ENCODE peak calls at places on chromosomes 6 and 20, in seven cellular contexts. B, X, S, C, R, Z and I are unnamed samples.

GRCh38 chr20:44204156-44204831 is 6.3 kb downstream of the OSER1 start:
- DNase-seq in S (no peak), Z (peak; percentile 89), C (no peak), B (no peak), X (no peak), R (no peak), I (no peak)

GRCh38 chr6:121498481-121499276 is 63.2 kb downstream of the GJA1 start:
- DNase-seq in R (no peak), X (peak; percentile 44), S (no peak), Z (peak; percentile 10), B (no peak), C (no peak), I (no peak)

GRCh38 chr6:103000686-103001085 is 1607.2 kb downstream of the GRIK2 start:
- DNase-seq in X (no peak), R (no peak), S (no peak), Z (no peak), B (no peak), C (no peak), I (no peak)

GRCh38 chr6:29676981-29677601 is 3.9 kb downstream of the ZFP57 start:
- DNase-seq in C (no peak), S (no peak), B (no peak), X (no peak), Z (no peak), R (no peak), I (no peak)

GRCh38 chr20:22623211-22623610 is 38.8 kb upstream of the FOXA2 start:
- DNase-seq in X (no peak), S (no peak), C (no peak), Z (no peak), B (no peak), R (peak; percentile 35), I (no peak)

GRCh38 chr6:3396503-3397180 is 60.2 kb downstream of the SLC22A23 start:
- DNase-seq in R (no peak), X (no peak), S (no peak), B (no peak), C (no peak), Z (no peak), I (no peak)

GRCh38 chr6:93337772-93338394 is 81.5 kb downstream of the EPHA7 start:
- DNase-seq in Z (no peak), S (no peak), C (no peak), B (no peak), X (no peak), R (no peak), I (no peak)

GRCh38 chr20:1330075-1330830 is 1.3 kb upstream of the SDCBP2 start:
- DNase-seq in Z (peak; percentile 24), S (peak; percentile 30), B (peak; percentile 87), R (no peak), C (no peak), X (peak; percentile 49), I (peak; percentile 86)

GRCh38 chr6:5260111-5260620 is 584 bp downstream of the LYRM4 start:
- DNase-seq in C (peak; percentile 58), R (peak; percentile 50), S (peak; percentile 80), B (peak; percentile 72), X (peak; percentile 39), Z (peak; percentile 86), I (peak; percentile 89)

GRCh38 chr6:160102956-160103824 is 18.4 kb upstream of the SLC22A1 start:
- DNase-seq in Z (no peak), S (no peak), R (peak; percentile 8), X (no peak), C (peak; percentile 17), B (peak; percentile 31), I (no peak)

GRCh38 chr20:7399575-7399974 is 540.7 kb downstream of the HAO1 start:
- DNase-seq in C (no peak), Z (no peak), R (no peak), B (no peak), X (no peak), S (no peak), I (no peak)

GRCh38 chr6:124947821-124948451 is 14.3 kb upstream of the RNF217 start:
- DNase-seq in Z (no peak), C (no peak), X (no peak), B (no peak), S (no peak), R (no peak), I (no peak)

GRCh38 chr6:111830003-111830402 is 43.2 kb downstream of the FYN start:
- DNase-seq in Z (no peak), C (no peak), S (no peak), R (no peak), B (no peak), X (no peak), I (no peak)

GRCh38 chr6:35202066-35202546 is 11.7 kb upstream of the SCUBE3 start:
- DNase-seq in Z (no peak), X (no peak), R (peak; percentile 25), S (no peak), B (no peak), C (no peak), I (no peak)

GRCh38 chr20:34004227-34004626 is 10.5 kb downstream of the RALY start:
- DNase-seq in B (no peak), Z (no peak), S (no peak), X (no peak), R (no peak), C (no peak), I (no peak)

GRCh38 chr6:80625405-80625804 is 518.9 kb downstream of the BCKDHB start:
- DNase-seq in S (no peak), X (no peak), B (no peak), C (no peak), R (no peak), Z (no peak), I (no peak)

GRCh38 chr6:14983599-14984296 is 262.1 kb upstream of the JARID2 start:
- DNase-seq in S (no peak), R (no peak), B (no peak), X (no peak), Z (no peak), C (no peak), I (no peak)

GRCh38 chr20:51860015-51860882 is 57.9 kb upstream of the SALL4 start:
- DNase-seq in S (no peak), Z (peak; percentile 81), X (no peak), R (no peak), C (no peak), B (peak; percentile 64), I (no peak)

GRCh38 chr6:25022140-25022553 is 86.4 kb upstream of the RIPOR2 start:
- DNase-seq in Z (no peak), B (no peak), X (no peak), R (no peak), S (no peak), C (no peak), I (no peak)

GRCh38 chr6:124057448-124057847 is 253.8 kb downstream of the NKAIN2 start:
- DNase-seq in X (no peak), S (no peak), C (no peak), Z (no peak), R (peak; percentile 48), B (no peak), I (no peak)

GRCh38 chr6:143007626-143008025 is 53.1 kb upstream of the AIG1 start:
- DNase-seq in S (no peak), R (no peak), Z (no peak), X (no peak), C (no peak), B (no peak), I (peak; percentile 49)

GRCh38 chr20:50308513-50309279 is 118.1 kb downstream of the CEBPB start:
- DNase-seq in C (no peak), R (peak; percentile 60), X (peak; percentile 97), B (peak; percentile 78), Z (no peak), S (no peak), I (peak; percentile 86)